ENCODE peak calls at places on chromosome 18, in seven cellular contexts. Q is CD4-positive, alpha-beta T cell; V is nephron progenitor cell; I is HFFc6; O is GM20000; Z is cardiac fibroblast; D is hepatocyte. B is an unnamed sample.

GRCh38 chr18:69935319-69936190 is 12.1 kb downstream of the CD226 start:
- DNase-seq in Q (peak; percentile 50), V (no peak), I (no peak), O (peak; percentile 24), Z (no peak), D (peak; percentile 10), B (no peak)

GRCh38 chr18:21761471-21762115 is 21.0 kb downstream of the MIB1 start:
- DNase-seq in Q (no peak), V (no peak), I (no peak), O (no peak), Z (no peak), D (no peak), B (no peak)

GRCh38 chr18:70490008-70490933 is 201.4 kb downstream of the SOCS6 start:
- DNase-seq in Q (peak; percentile 9), V (peak; percentile 50), I (peak; percentile 54), O (peak; percentile 40), Z (peak; percentile 70), D (peak; percentile 73), B (peak; percentile 51)

GRCh38 chr18:38421016-38421415 is 855.4 kb upstream of the CELF4 start:
- DNase-seq in Q (no peak), V (no peak), I (no peak), O (no peak), Z (no peak), D (no peak), B (no peak)

GRCh38 chr18:3741333-3741732 is 291.4 kb downstream of the TGIF1 start:
- DNase-seq in Q (no peak), V (no peak), I (no peak), O (no peak), Z (no peak), D (no peak), B (no peak)

GRCh38 chr18:48762022-48762421 is 188.7 kb downstream of the SMAD7 start:
- DNase-seq in Q (no peak), V (no peak), I (no peak), O (no peak), Z (no peak), D (no peak), B (no peak)

GRCh38 chr18:21074336-21075323 is 37.0 kb downstream of the ROCK1 start:
- DNase-seq in Q (no peak), V (no peak), I (no peak), O (no peak), Z (no peak), D (peak; percentile 10), B (no peak)

GRCh38 chr18:51447351-51447896 is 249.9 kb upstream of the MEX3C start:
- DNase-seq in Q (no peak), V (no peak), I (no peak), O (no peak), Z (peak; percentile 21), D (peak; percentile 27), B (no peak)

GRCh38 chr18:79252904-79253633 is 142.7 kb upstream of the NFATC1 start:
- DNase-seq in Q (no peak), V (no peak), I (no peak), O (no peak), Z (no peak), D (no peak), B (no peak)

GRCh38 chr18:50422286-50422898 is 47.5 kb downstream of the SKA1 start:
- DNase-seq in Q (no peak), V (no peak), I (no peak), O (no peak), Z (peak; percentile 50), D (no peak), B (no peak)

DNA sequence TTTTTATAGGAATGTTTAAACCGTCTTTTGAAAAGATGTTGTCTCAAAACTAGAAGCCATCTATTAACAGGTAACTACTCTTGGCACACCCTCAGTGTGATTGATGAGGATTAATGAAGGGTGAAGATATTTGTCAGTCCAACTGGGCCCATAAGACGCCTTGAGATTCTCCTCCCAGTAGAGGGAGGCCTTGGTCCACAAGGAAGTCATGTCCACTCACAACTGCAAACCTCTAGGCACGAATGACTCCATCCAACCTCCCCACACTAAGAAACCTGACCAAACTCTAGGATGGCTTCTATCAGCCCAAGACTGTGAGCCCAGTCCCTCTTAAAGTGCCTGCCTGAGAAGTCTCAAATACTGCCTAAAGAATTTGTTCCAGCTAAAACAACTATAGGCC is 19.2 kb upstream of the GRP start:
- DNase-seq in Q (no peak), V (no peak), I (peak; percentile 32), O (no peak), Z (no peak), D (no peak), B (no peak)
- TF ChIP-seq CTCF in Q (no peak), V (no peak), I (peak; percentile 69), O (no peak), Z (no peak), D (no peak), B (no peak)

DNA sequence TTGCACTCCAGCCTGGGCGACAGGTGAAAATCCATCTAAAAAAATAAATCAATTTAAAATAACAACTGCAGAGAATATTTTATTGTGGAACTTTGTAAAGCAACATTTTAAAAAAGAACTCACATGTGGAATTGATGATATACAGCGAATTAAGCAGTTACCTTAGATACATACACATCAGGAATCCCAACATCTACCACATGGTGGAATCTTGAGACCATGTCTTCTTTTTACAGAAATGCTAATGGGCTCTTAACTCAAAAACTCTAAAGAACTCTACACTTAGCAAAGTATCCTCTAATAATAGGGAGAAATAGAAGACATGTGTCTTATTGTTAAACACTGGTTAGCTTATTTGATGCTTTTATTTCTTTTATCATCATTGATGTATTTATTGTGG is 373.6 kb downstream of the CDH7 start:
- DNase-seq in Q (no peak), V (no peak), I (no peak), O (no peak), Z (no peak), D (no peak), B (no peak)
- TF ChIP-seq CTCF in Q (no peak), V (no peak), I (no peak), O (no peak), Z (no peak), D (peak; percentile 7), B (peak; percentile 54)

DNA sequence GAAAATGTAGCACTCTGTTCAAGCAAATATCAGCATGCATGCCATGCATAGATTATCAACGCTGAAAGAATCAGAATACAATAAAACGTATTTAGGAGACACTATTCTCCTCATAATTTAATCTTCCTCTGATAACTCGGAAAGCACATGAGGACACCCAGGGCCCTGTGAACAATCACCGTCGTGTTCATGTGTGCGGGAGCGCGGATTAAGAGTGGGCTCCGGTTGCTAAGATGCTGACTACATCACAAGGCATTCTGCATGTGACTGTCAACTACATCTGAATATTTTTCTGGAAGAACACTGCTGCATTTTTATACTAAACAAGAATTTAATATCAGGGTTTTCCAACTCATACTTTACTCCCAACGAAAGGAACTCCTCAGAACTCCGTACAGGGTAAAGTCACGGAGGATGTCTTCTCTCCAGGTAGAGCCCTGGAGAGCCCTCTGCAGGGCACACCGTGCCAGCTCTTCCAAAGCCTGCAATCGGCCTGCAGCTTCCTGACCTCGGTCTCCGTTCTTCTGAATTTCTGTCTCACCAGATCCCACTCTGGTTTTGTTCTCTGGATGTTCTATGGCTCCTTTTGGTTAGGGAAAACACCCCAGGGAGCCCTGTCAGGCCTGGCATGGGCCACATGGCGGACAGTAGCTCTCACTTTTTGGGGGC is 59.6 kb downstream of the ZNF516 start:
- DNase-seq in Q (no peak), V (no peak), I (no peak), O (no peak), Z (no peak), D (no peak), B (no peak)
- TF ChIP-seq CTCF in Q (no peak), V (no peak), I (peak; percentile 18), O (no peak), Z (no peak), D (no peak), B (no peak)

DNA sequence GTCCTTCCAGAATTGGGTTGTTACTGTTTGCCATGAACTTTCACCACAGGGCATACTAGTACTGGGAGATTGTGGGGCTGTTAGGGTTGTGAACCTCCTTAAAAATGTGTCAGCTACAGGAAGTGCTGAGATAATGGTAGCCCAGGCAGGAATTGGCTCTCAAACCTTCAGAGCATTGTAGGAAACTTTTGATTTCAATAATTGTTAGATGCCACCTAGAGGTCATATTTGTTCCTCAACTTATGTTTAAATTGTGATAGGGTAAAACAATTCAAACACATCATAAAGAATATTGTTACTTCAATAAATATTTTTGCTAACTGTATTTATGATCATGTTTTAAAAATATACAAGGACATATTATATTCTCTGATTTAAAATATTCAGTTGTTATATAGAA is 594.6 kb downstream of the ADCYAP1 start:
- DNase-seq in Q (no peak), V (no peak), I (no peak), O (no peak), Z (peak; percentile 11), D (no peak), B (no peak)
- TF ChIP-seq CTCF in Q (no peak), V (no peak), I (peak; percentile 27), O (no peak), Z (no peak), D (peak; percentile 31), B (peak; percentile 37)

DNA sequence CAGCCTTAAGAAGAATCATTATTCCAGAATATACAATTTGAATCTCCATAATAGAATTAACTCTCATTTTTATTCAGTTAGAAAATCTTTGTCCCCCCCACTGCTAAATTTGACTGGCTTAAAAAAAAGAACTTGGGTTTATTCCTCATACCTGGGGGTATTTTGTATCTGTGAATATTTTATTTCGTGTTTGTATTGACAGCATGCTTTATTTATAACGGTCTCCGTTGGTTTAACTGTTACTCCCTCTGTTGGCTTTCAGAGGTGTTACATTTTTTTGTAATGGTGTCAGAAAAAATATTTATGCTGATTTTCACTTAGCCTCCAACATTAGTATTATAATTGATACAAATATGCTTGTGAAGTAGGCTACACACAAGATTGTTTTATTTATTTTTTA is 109.1 kb downstream of the HAUS1 start:
- DNase-seq in Q (no peak), V (no peak), I (no peak), O (peak; percentile 46), Z (peak; percentile 44), D (no peak), B (no peak)
- TF ChIP-seq CTCF in Q (peak; percentile 75), V (peak; percentile 35), I (peak; percentile 66), O (peak; percentile 3), Z (peak; percentile 45), D (peak; percentile 16), B (peak; percentile 61)

GRCh38 chr18:75113455-75113854 is 95.5 kb downstream of the PTGR3 start:
- DNase-seq in Q (no peak), V (no peak), I (no peak), O (no peak), Z (no peak), D (no peak), B (no peak)

GRCh38 chr18:75114231-75114630 is 94.7 kb downstream of the PTGR3 start:
- DNase-seq in Q (no peak), V (no peak), I (no peak), O (no peak), Z (no peak), D (no peak), B (no peak)

GRCh38 chr18:75110846-75111415 is 98.0 kb downstream of the PTGR3 start:
- DNase-seq in Q (no peak), V (no peak), I (no peak), O (no peak), Z (no peak), D (no peak), B (no peak)

GRCh38 chr18:75111673-75112485 is 97.1 kb downstream of the PTGR3 start:
- DNase-seq in Q (no peak), V (no peak), I (no peak), O (no peak), Z (no peak), D (peak; percentile 31), B (no peak)

GRCh38 chr18:75112486-75113096 is 96.3 kb downstream of the PTGR3 start:
- DNase-seq in Q (no peak), V (no peak), I (no peak), O (no peak), Z (no peak), D (no peak), B (no peak)
- TF ChIP-seq CTCF in Q (no peak), V (no peak), I (no peak), O (no peak), Z (no peak), D (no peak), B (no peak)

B was measured in neural crest cell.